ENCODE peak calls at places on chromosomes 12 and 14, in six cellular contexts. O, J, L, E, H and I are unnamed samples.

GRCh38 chr12:46383654-46384450 is 11.3 kb upstream of the SLC38A2 start:
- DNase-seq in O (peak; percentile 98), J (peak; percentile 97), H (no peak), L (peak; percentile 83), E (peak; percentile 91), I (peak; percentile 98)

GRCh38 chr12:132558861-132559623 is 51.3 kb downstream of the LRCOL1 start:
- DNase-seq in H (peak; percentile 36), L (no peak), O (no peak), J (no peak), E (no peak), I (no peak)

GRCh38 chr12:6871052-6871957 is 1.8 kb downstream of the SPSB2 start:
- DNase-seq in O (peak; percentile 21), H (no peak), J (no peak), E (peak; percentile 76), L (no peak), I (no peak)

GRCh38 chr14:61280526-61281185 is 482 bp downstream of the TMEM30B start:
- DNase-seq in J (peak; percentile 51), L (peak; percentile 82), E (peak; percentile 84), H (peak; percentile 66), O (peak; percentile 50), I (peak; percentile 54)

GRCh38 chr14:25011095-25011494 is 38.9 kb downstream of the STXBP6 start:
- DNase-seq in O (no peak), E (no peak), L (no peak), H (no peak), J (no peak), I (no peak)

GRCh38 chr14:88879016-88879415 is 54.6 kb downstream of the TTC8 start:
- DNase-seq in H (no peak), E (no peak), O (peak; percentile 90), L (no peak), J (peak; percentile 71), I (peak; percentile 89)

GRCh38 chr12:99605-100004 is 33.0 kb downstream of the IQSEC3 start:
- DNase-seq in J (peak; percentile 50), H (peak; percentile 51), O (peak; percentile 46), E (no peak), L (no peak), I (peak; percentile 21)

GRCh38 chr14:51454351-51454750 is 197.4 kb upstream of the FRMD6 start:
- DNase-seq in O (no peak), E (no peak), H (no peak), J (no peak), L (no peak), I (no peak)

GRCh38 chr14:104794099-104794498 is 1.4 kb downstream of the AKT1 start:
- DNase-seq in L (no peak), J (peak; percentile 60), O (peak; percentile 71), H (peak; percentile 69), E (peak; percentile 72), I (peak; percentile 57)

GRCh38 chr14:35727764-35728163 is 81.3 kb downstream of the RALGAPA1 start:
- DNase-seq in J (no peak), L (no peak), E (no peak), O (no peak), H (no peak), I (no peak)

GRCh38 chr14:58362798-58363412 is 32.8 kb upstream of the TOMM20L start:
- DNase-seq in L (peak; percentile 49), E (no peak), J (no peak), O (peak; percentile 45), H (no peak), I (peak; percentile 14)

GRCh38 chr12:12327802-12328201 is 22.2 kb downstream of the MANSC1 start:
- DNase-seq in J (no peak), H (no peak), O (peak; percentile 79), L (peak; percentile 64), E (no peak), I (peak; percentile 63)

GRCh38 chr12:74021937-74022336 is 515.7 kb upstream of the ATXN7L3B start:
- DNase-seq in H (peak; percentile 74), J (no peak), L (peak; percentile 23), O (peak; percentile 35), E (peak; percentile 6), I (peak; percentile 51)